ENCODE peak calls at places on chromosomes 13 and 19, in five cellular contexts. L is hepatocyte; V is HuH-7; K is stimulated activated CD4-positive, alpha-beta T cell treated with anti-CD3 and anti-CD28 coated beads, Interleukin-4, amount 100 ng/mL, for 48 hours; N is non-pigmented ciliary epithelial cell. D is an unnamed sample.

GRCh38 chr19:32186542-32187330 is 158.7 kb upstream of the ZNF507 start:
- DNase-seq in K (no peak), N (no peak), V (no peak), L (no peak), D (no peak)

GRCh38 chr19:32719611-32720059 is at the start of gene TDRD12:
- DNase-seq in K (no peak), L (no peak), N (no peak), V (no peak), D (no peak)

GRCh38 chr19:52638601-52639000 is 446 bp upstream of the ZNF83 start:
- DNase-seq in N (peak; percentile 19), V (no peak), K (no peak), L (peak; percentile 43), D (no peak)

GRCh38 chr13:73061478-73062275 is 2.9 kb downstream of the KLF5 start:
- DNase-seq in N (no peak), L (peak; percentile 49), V (no peak), K (no peak), D (peak; percentile 57)

GRCh38 chr19:7971553-7972520 is 28.4 kb upstream of the TIMM44 start:
- DNase-seq in K (no peak), N (no peak), L (no peak), V (no peak), D (no peak)

GRCh38 chr19:43532571-43532961 is 422 bp upstream of the ZNF575 start:
- DNase-seq in V (no peak), L (no peak), K (no peak), N (no peak), D (no peak)

GRCh38 chr19:3324405-3324856 is 42.0 kb upstream of the NFIC start:
- DNase-seq in L (no peak), N (no peak), V (peak; percentile 81), K (peak; percentile 93), D (no peak)

GRCh38 chr19:29807178-29807577 is 4.6 kb upstream of the CCNE1 start:
- DNase-seq in N (no peak), L (no peak), V (no peak), K (no peak), D (no peak)

GRCh38 chr13:26664942-26665341 is 95.6 kb downstream of the GPR12 start:
- DNase-seq in K (no peak), V (no peak), N (no peak), L (no peak), D (no peak)

GRCh38 chr19:49333426-49334288 is 1.5 kb upstream of the CD37 start:
- DNase-seq in K (peak; percentile 44), L (no peak), N (no peak), V (no peak), D (no peak)

GRCh38 chr13:64234255-64234654 is 2818.6 kb upstream of the PCDH20 start:
- DNase-seq in L (no peak), V (no peak), K (no peak), N (peak; percentile 71), D (no peak)

GRCh38 chr13:89695343-89696257 is 1651.9 kb upstream of the MIR17HG start:
- DNase-seq in N (no peak), K (peak; percentile 1), V (peak; percentile 6), L (peak; percentile 65), D (no peak)

GRCh38 chr19:19403373-19403901 is 2.0 kb upstream of the GATAD2A start:
- DNase-seq in V (no peak), K (no peak), N (no peak), L (no peak), D (no peak)

GRCh38 chr19:38486731-38487336 is 53.3 kb downstream of the RYR1 start:
- DNase-seq in N (no peak), V (no peak), K (no peak), L (no peak), D (no peak)

GRCh38 chr19:33464010-33464732 is 57.4 kb downstream of the PEPD start:
- DNase-seq in V (no peak), L (no peak), N (no peak), K (no peak), D (no peak)

GRCh38 chr19:38321646-38322323 is 2.1 kb downstream of the KCNK6 start:
- DNase-seq in L (peak; percentile 69), N (no peak), V (no peak), K (no peak), D (peak; percentile 82)

GRCh38 chr19:3073159-3073563 is 10.9 kb upstream of the TLE5 start:
- DNase-seq in V (no peak), K (no peak), N (no peak), L (no peak), D (no peak)

GRCh38 chr19:30856786-30857185 is 484.6 kb downstream of the ZNF536 start:
- DNase-seq in N (no peak), K (no peak), V (no peak), L (no peak), D (no peak)

GRCh38 chr13:99935772-99936171 is 35.8 kb downstream of the ZIC5 start:
- DNase-seq in K (no peak), N (no peak), V (no peak), L (no peak), D (no peak)

GRCh38 chr13:112987625-112988024 is 18.6 kb downstream of the MCF2L start:
- DNase-seq in L (no peak), K (no peak), N (no peak), V (no peak), D (no peak)

GRCh38 chr19:40249201-40249600 is 22.7 kb upstream of the CCNP start:
- DNase-seq in V (no peak), K (no peak), L (no peak), N (no peak), D (no peak)

D was measured in epithelial cell of prostate.